ENCODE peak calls at places on chromosomes 11 and 22, in ten cellular contexts. I, P, M, Q, X, K, J, S, H and G are unnamed samples.

GRCh38 chr22:37338539-37339246 is 56.4 kb downstream of the CYTH4 start:
- DNase-seq in H (no peak), M (no peak), X (no peak), I (no peak), Q (no peak), P (no peak), S (no peak), J (peak), K (no peak), G (no peak)

GRCh38 chr11:76131142-76131541 is 75.2 kb downstream of the WNT11 start:
- DNase-seq in M (no peak), I (no peak), X (no peak), J (no peak), H (no peak), P (no peak), K (no peak), Q (no peak), S (no peak), G (no peak)

GRCh38 chr22:38554281-38554680 is 15.7 kb downstream of the DMC1 start:
- DNase-seq in Q (no peak), I (no peak), M (no peak), J (no peak), P (no peak), K (no peak), S (no peak), H (no peak), X (no peak), G (peak)

GRCh38 chr11:58579192-58580129 is 598 bp downstream of the ZFP91 start:
- DNase-seq in Q (peak), K (peak), P (peak), J (peak), S (peak), I (peak), H (peak), X (peak), M (peak), G (peak)

GRCh38 chr11:126034880-126035279 is 27.8 kb downstream of the CDON start:
- DNase-seq in Q (no peak), X (no peak), S (no peak), I (no peak), M (no peak), J (no peak), K (no peak), P (no peak), H (no peak), G (no peak)

GRCh38 chr22:40585205-40585778 is 51.2 kb downstream of the MRTFA start:
- DNase-seq in X (no peak), K (no peak), H (no peak), I (no peak), Q (no peak), S (no peak), P (no peak), J (no peak), M (no peak), G (no peak)

GRCh38 chr11:99682171-99682570 is 661.4 kb downstream of the CNTN5 start:
- DNase-seq in H (no peak), I (no peak), K (no peak), J (no peak), P (no peak), S (no peak), Q (no peak), X (no peak), M (no peak), G (no peak)

GRCh38 chr22:17748555-17749353 is 25.5 kb downstream of the BID start:
- DNase-seq in I (no peak), S (no peak), J (no peak), K (peak), X (no peak), H (no peak), M (no peak), P (no peak), Q (no peak), G (no peak)

GRCh38 chr22:48908547-48908946 is 919.1 kb downstream of the BRD1 start:
- DNase-seq in I (no peak), K (no peak), P (no peak), H (no peak), S (no peak), Q (no peak), M (no peak), X (no peak), J (no peak), G (no peak)

GRCh38 chr11:129247129-129247528 is 55.0 kb upstream of the ARHGAP32 start:
- DNase-seq in H (no peak), M (no peak), Q (peak), P (no peak), J (no peak), X (no peak), S (no peak), K (no peak), I (no peak), G (no peak)

GRCh38 chr11:102064316-102064715 is 17.1 kb downstream of the CFAP300 start:
- DNase-seq in M (no peak), I (no peak), S (no peak), H (no peak), X (no peak), Q (no peak), J (no peak), P (no peak), K (no peak), G (no peak)

GRCh38 chr22:46421272-46421671 is 85.8 kb downstream of the TRMU start:
- DNase-seq in X (no peak), H (no peak), M (no peak), S (peak), K (no peak), P (no peak), I (no peak), J (no peak), Q (no peak), G (no peak)

GRCh38 chr22:29026579-29026978 is 35.1 kb downstream of the C22orf31 start:
- DNase-seq in M (no peak), I (no peak), J (no peak), X (no peak), H (no peak), Q (no peak), P (no peak), K (no peak), S (no peak), G (no peak)

GRCh38 chr22:27212081-27212480 is 554.7 kb downstream of the MIAT start:
- DNase-seq in J (no peak), P (no peak), Q (no peak), I (no peak), M (no peak), H (no peak), S (no peak), K (no peak), X (no peak), G (no peak)

GRCh38 chr11:132803436-132803835 is 728.9 kb downstream of the OPCML start:
- DNase-seq in J (no peak), P (no peak), M (no peak), Q (no peak), X (no peak), I (no peak), S (no peak), H (no peak), K (no peak), G (no peak)

GRCh38 chr11:73480677-73481076 is 104.5 kb downstream of the RELT start:
- DNase-seq in K (no peak), M (no peak), Q (no peak), I (no peak), J (no peak), S (no peak), H (no peak), X (no peak), P (peak), G (no peak)

GRCh38 chr11:29629281-29629680 is 387.5 kb downstream of the KCNA4 start:
- DNase-seq in M (no peak), X (no peak), H (no peak), S (no peak), K (no peak), I (no peak), J (no peak), P (no peak), Q (no peak), G (no peak)

GRCh38 chr11:33257160-33257896 is at the start of gene HIPK3:
- DNase-seq in P (peak), M (peak), H (no peak), X (peak), I (peak), J (peak), K (peak), S (peak), Q (peak), G (no peak)

GRCh38 chr11:69249641-69250502 is 44.1 kb upstream of the MYEOV start:
- DNase-seq in P (no peak), X (no peak), J (peak), I (no peak), K (no peak), M (no peak), Q (no peak), S (no peak), H (no peak), G (no peak)

GRCh38 chr22:34886391-34886790 is 179.6 kb upstream of the ISX start:
- DNase-seq in P (no peak), J (no peak), I (no peak), K (no peak), Q (no peak), H (no peak), X (no peak), M (no peak), S (no peak), G (no peak)

GRCh38 chr11:3836903-3837302 is 3.9 kb downstream of the RHOG start:
- DNase-seq in J (no peak), H (no peak), X (peak), Q (no peak), M (peak), P (peak), K (peak), I (peak), S (peak), G (no peak)

GRCh38 chr11:64241175-64241429 is 207 bp downstream of the FKBP2 start:
- DNase-seq in X (no peak), P (no peak), I (no peak), J (no peak), K (no peak), Q (peak), H (no peak), S (no peak), M (no peak), G (no peak)

GRCh38 chr11:66851698-66852465 is 5.0 kb upstream of the LRFN4 start:
- DNase-seq in Q (peak), J (no peak), I (no peak), P (no peak), K (no peak), H (no peak), M (no peak), S (peak), X (peak), G (no peak)

GRCh38 chr22:28582806-28583205 is 96.8 kb downstream of the TTC28 start:
- DNase-seq in I (no peak), H (no peak), Q (no peak), S (no peak), M (no peak), K (no peak), P (no peak), J (no peak), X (no peak), G (peak)

GRCh38 chr11:36162909-36163434 is 126.3 kb downstream of the COMMD9 start:
- DNase-seq in S (no peak), J (no peak), Q (no peak), K (peak), P (no peak), H (no peak), M (no peak), X (no peak), I (peak), G (no peak)

GRCh38 chr22:44722611-44723010 is 20.6 kb downstream of the PRR5 start:
- DNase-seq in P (no peak), S (no peak), M (no peak), K (no peak), J (no peak), I (no peak), Q (no peak), X (no peak), H (no peak), G (no peak)

GRCh38 chr22:25176175-25176574 is 23.5 kb upstream of the CRYBB3 start:
- DNase-seq in H (no peak), J (no peak), I (no peak), S (no peak), Q (no peak), X (no peak), K (no peak), M (no peak), P (no peak), G (no peak)

GRCh38 chr11:63767415-63768231 is 952 bp downstream of the ZFTA start:
- DNase-seq in X (peak), Q (peak), H (peak), M (peak), P (peak), S (peak), K (peak), I (peak), J (peak), G (peak)

GRCh38 chr11:82577246-82577645 is 156.4 kb downstream of the FAM181B start:
- DNase-seq in J (no peak), P (no peak), K (no peak), S (no peak), H (no peak), X (no peak), Q (no peak), I (no peak), M (no peak), G (no peak)

GRCh38 chr11:120401506-120401905 is 65.3 kb downstream of the ARHGEF12 start:
- DNase-seq in K (no peak), X (no peak), I (no peak), J (no peak), S (no peak), H (no peak), M (no peak), Q (no peak), P (no peak), G (no peak)

GRCh38 chr22:48822278-48823233 is 1005.1 kb downstream of the BRD1 start:
- DNase-seq in K (no peak), H (no peak), J (no peak), P (no peak), I (no peak), X (no peak), S (no peak), M (no peak), Q (no peak), G (no peak)

GRCh38 chr11:106480581-106481185 is 403.2 kb downstream of the AASDHPPT start:
- DNase-seq in K (no peak), H (no peak), Q (no peak), I (no peak), P (no peak), X (no peak), J (no peak), S (no peak), M (no peak), G (no peak)

GRCh38 chr22:37379085-37379484 is 48.2 kb downstream of the ELFN2 start:
- DNase-seq in P (no peak), Q (no peak), H (no peak), M (no peak), I (no peak), J (peak), K (no peak), X (no peak), S (peak), G (no peak)

GRCh38 chr11:42175203-42175602 is 715.8 kb upstream of the LRRC4C start:
- DNase-seq in J (no peak), H (no peak), S (no peak), M (no peak), X (no peak), K (no peak), Q (no peak), P (no peak), I (no peak), G (peak)

GRCh38 chr22:50282361-50283144 is 12.4 kb upstream of the MAPK11 start:
- DNase-seq in I (no peak), X (no peak), P (no peak), Q (peak), J (peak), M (peak), K (no peak), S (no peak), H (peak), G (no peak)

GRCh38 chr22:36144886-36145541 is 15.5 kb downstream of the APOL3 start:
- DNase-seq in J (peak), M (peak), S (peak), Q (peak), K (peak), P (peak), H (peak), I (peak), X (peak), G (no peak)

GRCh38 chr11:16945671-16946469 is 68.3 kb downstream of the PLEKHA7 start:
- DNase-seq in P (peak), H (peak), Q (peak), J (peak), I (peak), M (peak), K (peak), S (peak), X (peak), G (no peak)

GRCh38 chr11:109641549-109641948 is 219.6 kb downstream of the C11orf87 start:
- DNase-seq in S (no peak), I (no peak), J (peak), X (no peak), M (no peak), P (peak), K (no peak), H (no peak), Q (peak), G (no peak)
- TF ChIP-seq CTCF in S (no peak), I (no peak), J (no peak), X (no peak), M (no peak), P (no peak), K (no peak), H (no peak), Q (peak), G (no peak)

GRCh38 chr11:27380796-27381195 is 17.8 kb upstream of the CCDC34 start:
- DNase-seq in M (no peak), Q (no peak), P (no peak), I (no peak), J (no peak), S (no peak), X (no peak), K (no peak), H (no peak), G (no peak)
- H3K4me3 ChIP-seq in M (no peak), Q (no peak), P (no peak), I (no peak), J (no peak), S (no peak), X (no peak), K (no peak), H (no peak), G (no peak)

GRCh38 chr11:124746621-124747243 is 5.3 kb downstream of the VSIG2 start:
- DNase-seq in X (peak), Q (peak), J (peak), H (peak), K (peak), M (peak), P (peak), I (peak), S (peak), G (no peak)
- TF ChIP-seq CTCF in X (peak), Q (peak), J (peak), H (peak), K (peak), M (no peak), P (peak), I (peak), S (peak), G (peak)

GRCh38 chr11:112024778-112025678 is at the start of gene DLAT:
- DNase-seq in I (peak), K (peak), J (peak), S (peak), H (peak), X (peak), Q (peak), M (peak), P (peak), G (no peak)

GRCh38 chr11:112023104-112023503 is 2.1 kb upstream of the DLAT start:
- DNase-seq in Q (peak), S (peak), J (no peak), X (no peak), H (no peak), K (no peak), I (no peak), M (no peak), P (peak), G (no peak)

GRCh38 chr11:112029460-112029859 is 4.3 kb downstream of the DLAT start:
- DNase-seq in I (no peak), J (no peak), K (no peak), Q (no peak), H (no peak), M (no peak), X (no peak), P (no peak), S (no peak), G (no peak)

GRCh38 chr11:112024178-112024777 is 930 bp upstream of the DLAT start:
- DNase-seq in M (no peak), X (no peak), K (no peak), S (peak), Q (no peak), I (no peak), H (no peak), P (peak), J (no peak), G (no peak)

DNA sequence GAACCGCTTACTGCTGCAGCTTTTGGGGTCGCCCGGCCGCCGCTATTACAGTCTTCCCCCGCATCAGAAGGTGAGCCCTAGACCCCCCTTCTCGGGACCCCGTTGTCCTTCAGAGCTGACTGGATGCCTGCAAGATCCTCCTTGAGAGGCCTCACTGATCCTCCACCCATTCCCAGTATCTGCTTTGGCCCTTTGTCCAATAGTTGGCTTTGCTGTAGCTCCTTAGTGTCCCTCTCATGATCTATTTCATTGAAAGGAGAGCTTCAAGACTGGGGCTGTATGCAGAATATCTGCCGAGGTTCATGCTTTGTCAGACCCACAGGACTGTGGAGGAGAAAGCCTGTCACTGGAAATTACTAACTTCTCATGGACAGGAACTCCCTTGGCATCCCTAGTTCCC is 474 bp downstream of the DLAT start:
- DNase-seq in I (no peak), P (peak), M (no peak), K (no peak), X (no peak), Q (peak), J (no peak), H (no peak), S (peak), G (no peak)
- H3K4me3 ChIP-seq in I (peak), P (peak), M (peak), K (peak), X (peak), Q (peak), J (peak), H (peak), S (peak), G (peak)

GRCh38 chr11:130391692-130392091 is 36.7 kb downstream of the ADAMTS8 start:
- DNase-seq in S (no peak), Q (no peak), K (no peak), M (no peak), I (no peak), H (no peak), J (no peak), X (no peak), P (no peak), G (no peak)

GRCh38 chr11:130389315-130389935 is 39.0 kb downstream of the ADAMTS8 start:
- DNase-seq in X (peak), P (no peak), K (peak), S (no peak), I (peak), H (no peak), M (no peak), J (no peak), Q (no peak), G (no peak)

GRCh38 chr11:130388607-130389205 is 39.7 kb downstream of the ADAMTS8 start:
- DNase-seq in Q (no peak), J (no peak), P (no peak), K (no peak), S (no peak), M (no peak), I (no peak), X (no peak), H (no peak), G (no peak)

GRCh38 chr11:130390071-130390758 is 38.2 kb downstream of the ADAMTS8 start:
- DNase-seq in M (peak), H (peak), I (no peak), X (no peak), Q (peak), J (no peak), S (peak), P (peak), K (no peak), G (no peak)
- TF ChIP-seq CTCF in M (no peak), H (peak), I (peak), X (no peak), Q (peak), J (peak), S (peak), P (peak), K (no peak), G (peak)

GRCh38 chr11:88535266-88535665 is 197.7 kb upstream of the CTSC start:
- DNase-seq in H (no peak), P (no peak), I (no peak), Q (no peak), S (no peak), K (no peak), M (no peak), X (no peak), J (no peak), G (no peak)

GRCh38 chr11:88534185-88534584 is 196.6 kb upstream of the CTSC start:
- DNase-seq in S (no peak), J (no peak), H (no peak), M (no peak), I (no peak), P (no peak), X (no peak), Q (no peak), K (no peak), G (no peak)

GRCh38 chr11:88531776-88532175 is 194.2 kb upstream of the CTSC start:
- DNase-seq in M (no peak), J (no peak), Q (no peak), K (no peak), X (no peak), I (no peak), S (no peak), P (no peak), H (no peak), G (no peak)

GRCh38 chr11:88535916-88536547 is 198.5 kb upstream of the CTSC start:
- DNase-seq in H (peak), I (no peak), M (no peak), J (no peak), X (no peak), S (no peak), P (peak), Q (peak), K (no peak), G (peak)

DNA sequence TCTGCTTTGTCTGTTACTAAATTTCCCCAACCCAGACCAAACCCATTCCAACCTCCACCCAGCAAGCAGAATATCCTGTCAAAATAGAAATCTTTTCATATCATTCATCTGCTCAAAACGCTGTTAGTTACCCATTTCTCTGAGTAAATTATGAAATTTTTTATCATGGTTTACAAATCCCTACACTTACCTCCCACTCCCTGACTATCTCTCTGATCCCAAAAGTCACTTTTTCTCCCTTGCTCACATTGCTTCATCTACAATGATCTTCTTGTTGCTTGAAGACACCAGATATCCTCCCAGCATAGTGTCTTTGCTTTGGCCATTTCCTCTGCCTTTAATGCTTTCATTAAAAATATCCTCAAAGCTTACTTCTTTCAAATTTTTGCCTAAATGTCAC is 195.5 kb upstream of the CTSC start:
- DNase-seq in X (no peak), S (no peak), J (no peak), M (no peak), I (no peak), K (no peak), Q (no peak), P (no peak), H (no peak), G (no peak)
- H3K4me3 ChIP-seq in X (no peak), S (no peak), J (no peak), M (no peak), I (no peak), K (no peak), Q (no peak), P (no peak), H (no peak), G (no peak)